ENCODE peak calls at places on chromosomes 12 and 14, in nine cellular contexts. One of them, this sample, is unnamed.

GRCh38 chr12:112855375-112855774 is 51.4 kb upstream of the OAS1 start:
- DNase-seq in CD4-positive, alpha-beta T cell: no peak
- DNase-seq in Calu3: peak
- DNase-seq in IMR-90: no peak
- DNase-seq in GM20000: peak
- DNase-seq in brain microvascular endothelial cell: no peak
- DNase-seq in fibroblast of villous mesenchyme: no peak
- DNase-seq in suprapubic skin: no peak
- DNase-seq in astrocyte of the cerebellum: no peak
- DNase-seq in this sample: no peak

GRCh38 chr12:93072340-93072739 is 143.2 kb upstream of the EEA1 start:
- DNase-seq in CD4-positive, alpha-beta T cell: no peak
- DNase-seq in Calu3: no peak
- DNase-seq in IMR-90: no peak
- DNase-seq in GM20000: no peak
- DNase-seq in brain microvascular endothelial cell: no peak
- DNase-seq in fibroblast of villous mesenchyme: no peak
- DNase-seq in suprapubic skin: no peak
- DNase-seq in astrocyte of the cerebellum: no peak
- DNase-seq in this sample: no peak

GRCh38 chr12:4806439-4807115 is 86.4 kb downstream of the GALNT8 start:
- DNase-seq in CD4-positive, alpha-beta T cell: no peak
- DNase-seq in Calu3: no peak
- DNase-seq in IMR-90: no peak
- DNase-seq in GM20000: no peak
- DNase-seq in brain microvascular endothelial cell: no peak
- DNase-seq in fibroblast of villous mesenchyme: no peak
- DNase-seq in suprapubic skin: no peak
- DNase-seq in astrocyte of the cerebellum: no peak
- DNase-seq in this sample: no peak

GRCh38 chr12:5498081-5498480 is 66.2 kb downstream of the NTF3 start:
- DNase-seq in CD4-positive, alpha-beta T cell: no peak
- DNase-seq in Calu3: no peak
- DNase-seq in IMR-90: peak
- DNase-seq in GM20000: no peak
- DNase-seq in brain microvascular endothelial cell: no peak
- DNase-seq in fibroblast of villous mesenchyme: no peak
- DNase-seq in suprapubic skin: peak
- DNase-seq in astrocyte of the cerebellum: no peak
- DNase-seq in this sample: no peak

GRCh38 chr14:78325911-78326310 is 155.7 kb downstream of the NRXN3 start:
- DNase-seq in CD4-positive, alpha-beta T cell: no peak
- DNase-seq in Calu3: no peak
- DNase-seq in IMR-90: no peak
- DNase-seq in GM20000: no peak
- DNase-seq in brain microvascular endothelial cell: no peak
- DNase-seq in fibroblast of villous mesenchyme: no peak
- DNase-seq in suprapubic skin: no peak
- DNase-seq in astrocyte of the cerebellum: no peak
- DNase-seq in this sample: no peak

GRCh38 chr14:101823511-101824120 is 62.1 kb downstream of the PPP2R5C start:
- DNase-seq in CD4-positive, alpha-beta T cell: peak
- DNase-seq in Calu3: no peak
- DNase-seq in IMR-90: no peak
- DNase-seq in GM20000: no peak
- DNase-seq in brain microvascular endothelial cell: no peak
- DNase-seq in fibroblast of villous mesenchyme: peak
- DNase-seq in suprapubic skin: no peak
- DNase-seq in astrocyte of the cerebellum: no peak
- DNase-seq in this sample: no peak

GRCh38 chr12:65590318-65590717 is 234.0 kb upstream of the HMGA2 start:
- DNase-seq in CD4-positive, alpha-beta T cell: no peak
- DNase-seq in Calu3: no peak
- DNase-seq in IMR-90: no peak
- DNase-seq in GM20000: no peak
- DNase-seq in brain microvascular endothelial cell: no peak
- DNase-seq in fibroblast of villous mesenchyme: no peak
- DNase-seq in suprapubic skin: no peak
- DNase-seq in astrocyte of the cerebellum: no peak
- DNase-seq in this sample: no peak

GRCh38 chr14:55954108-55954507 is 164.1 kb upstream of the PELI2 start:
- DNase-seq in CD4-positive, alpha-beta T cell: no peak
- DNase-seq in Calu3: no peak
- DNase-seq in IMR-90: no peak
- DNase-seq in GM20000: no peak
- DNase-seq in brain microvascular endothelial cell: no peak
- DNase-seq in fibroblast of villous mesenchyme: no peak
- DNase-seq in suprapubic skin: no peak
- DNase-seq in astrocyte of the cerebellum: no peak
- DNase-seq in this sample: no peak

GRCh38 chr12:100926669-100927248 is 132.2 kb downstream of the ANO4 start:
- DNase-seq in CD4-positive, alpha-beta T cell: no peak
- DNase-seq in Calu3: peak
- DNase-seq in IMR-90: peak
- DNase-seq in GM20000: no peak
- DNase-seq in brain microvascular endothelial cell: no peak
- DNase-seq in fibroblast of villous mesenchyme: no peak
- DNase-seq in suprapubic skin: no peak
- DNase-seq in astrocyte of the cerebellum: peak
- DNase-seq in this sample: peak

GRCh38 chr12:12510141-12510540 is 52.5 kb downstream of the DUSP16 start:
- DNase-seq in CD4-positive, alpha-beta T cell: no peak
- DNase-seq in Calu3: no peak
- DNase-seq in IMR-90: peak
- DNase-seq in GM20000: no peak
- DNase-seq in brain microvascular endothelial cell: peak
- DNase-seq in fibroblast of villous mesenchyme: peak
- DNase-seq in suprapubic skin: no peak
- DNase-seq in astrocyte of the cerebellum: no peak
- DNase-seq in this sample: no peak

GRCh38 chr12:41992029-41992428 is 152.6 kb downstream of the GXYLT1 start:
- DNase-seq in CD4-positive, alpha-beta T cell: no peak
- DNase-seq in Calu3: peak
- DNase-seq in IMR-90: no peak
- DNase-seq in GM20000: no peak
- DNase-seq in brain microvascular endothelial cell: no peak
- DNase-seq in fibroblast of villous mesenchyme: no peak
- DNase-seq in suprapubic skin: no peak
- DNase-seq in astrocyte of the cerebellum: no peak
- DNase-seq in this sample: no peak

GRCh38 chr12:87756721-87757120 is 272.5 kb downstream of the C12orf50 start:
- DNase-seq in CD4-positive, alpha-beta T cell: no peak
- DNase-seq in Calu3: no peak
- DNase-seq in IMR-90: peak
- DNase-seq in GM20000: no peak
- DNase-seq in brain microvascular endothelial cell: no peak
- DNase-seq in fibroblast of villous mesenchyme: peak
- DNase-seq in suprapubic skin: no peak
- DNase-seq in astrocyte of the cerebellum: no peak
- DNase-seq in this sample: no peak

DNA sequence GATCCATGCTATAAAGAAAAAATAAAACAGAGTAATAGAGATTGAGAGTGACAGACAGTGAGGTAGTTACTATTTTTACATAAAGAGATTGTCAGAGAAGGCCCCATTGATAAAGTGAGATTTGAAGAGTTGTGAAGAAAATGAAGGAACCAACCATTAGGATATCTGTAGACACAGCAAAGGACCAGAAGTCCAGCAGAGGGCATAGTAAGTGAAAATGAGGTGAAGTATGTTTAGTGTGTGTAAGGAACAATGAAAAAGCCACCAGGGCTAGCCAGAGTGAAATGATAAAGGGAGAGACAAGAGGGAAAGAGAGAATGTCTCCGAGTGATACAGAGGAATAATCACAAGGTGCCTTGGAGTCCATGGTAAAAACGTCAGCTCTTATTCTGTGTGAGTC is 411.0 kb downstream of the NELL2 start:
- DNase-seq in CD4-positive, alpha-beta T cell: no peak
- DNase-seq in Calu3: no peak
- DNase-seq in IMR-90: no peak
- DNase-seq in GM20000: no peak
- DNase-seq in brain microvascular endothelial cell: no peak
- DNase-seq in fibroblast of villous mesenchyme: no peak
- DNase-seq in suprapubic skin: no peak
- DNase-seq in astrocyte of the cerebellum: no peak
- DNase-seq in this sample: no peak
- TF ChIP-seq CTCF in CD4-positive, alpha-beta T cell: no peak
- TF ChIP-seq CTCF in Calu3: no peak
- TF ChIP-seq CTCF in IMR-90: no peak
- TF ChIP-seq CTCF in GM20000: no peak
- TF ChIP-seq CTCF in brain microvascular endothelial cell: peak
- TF ChIP-seq CTCF in fibroblast of villous mesenchyme: no peak
- TF ChIP-seq CTCF in suprapubic skin: no peak
- TF ChIP-seq CTCF in astrocyte of the cerebellum: no peak
- TF ChIP-seq CTCF in this sample: peak

GRCh38 chr12:56153291-56154065 is 1.1 kb downstream of the MYL6B start:
- DNase-seq in CD4-positive, alpha-beta T cell: no peak
- DNase-seq in Calu3: no peak
- DNase-seq in IMR-90: no peak
- DNase-seq in GM20000: no peak
- DNase-seq in brain microvascular endothelial cell: no peak
- DNase-seq in fibroblast of villous mesenchyme: no peak
- DNase-seq in suprapubic skin: no peak
- DNase-seq in astrocyte of the cerebellum: no peak
- DNase-seq in this sample: no peak

GRCh38 chr12:56154818-56155217 is 2.4 kb downstream of the MYL6B start:
- DNase-seq in CD4-positive, alpha-beta T cell: no peak
- DNase-seq in Calu3: no peak
- DNase-seq in IMR-90: no peak
- DNase-seq in GM20000: no peak
- DNase-seq in brain microvascular endothelial cell: no peak
- DNase-seq in fibroblast of villous mesenchyme: no peak
- DNase-seq in suprapubic skin: no peak
- DNase-seq in astrocyte of the cerebellum: no peak
- DNase-seq in this sample: no peak

GRCh38 chr12:56154246-56154771 is 1.9 kb downstream of the MYL6B start:
- DNase-seq in CD4-positive, alpha-beta T cell: no peak
- DNase-seq in Calu3: no peak
- DNase-seq in IMR-90: no peak
- DNase-seq in GM20000: no peak
- DNase-seq in brain microvascular endothelial cell: no peak
- DNase-seq in fibroblast of villous mesenchyme: no peak
- DNase-seq in suprapubic skin: no peak
- DNase-seq in astrocyte of the cerebellum: no peak
- DNase-seq in this sample: no peak

GRCh38 chr12:56157201-56158028 is 744 bp upstream of the MYL6 start:
- DNase-seq in CD4-positive, alpha-beta T cell: peak
- DNase-seq in Calu3: peak
- DNase-seq in IMR-90: peak
- DNase-seq in GM20000: peak
- DNase-seq in brain microvascular endothelial cell: peak
- DNase-seq in fibroblast of villous mesenchyme: peak
- DNase-seq in suprapubic skin: peak
- DNase-seq in astrocyte of the cerebellum: peak
- DNase-seq in this sample: peak

GRCh38 chr12:56155256-56155845 is 2.8 kb upstream of the MYL6 start:
- DNase-seq in CD4-positive, alpha-beta T cell: no peak
- DNase-seq in Calu3: no peak
- DNase-seq in IMR-90: no peak
- DNase-seq in GM20000: no peak
- DNase-seq in brain microvascular endothelial cell: no peak
- DNase-seq in fibroblast of villous mesenchyme: no peak
- DNase-seq in suprapubic skin: no peak
- DNase-seq in astrocyte of the cerebellum: no peak
- DNase-seq in this sample: no peak
- TF ChIP-seq CTCF in CD4-positive, alpha-beta T cell: no peak
- TF ChIP-seq CTCF in Calu3: no peak
- TF ChIP-seq CTCF in IMR-90: no peak
- TF ChIP-seq CTCF in GM20000: no peak
- TF ChIP-seq CTCF in brain microvascular endothelial cell: no peak
- TF ChIP-seq CTCF in fibroblast of villous mesenchyme: no peak
- TF ChIP-seq CTCF in suprapubic skin: no peak
- TF ChIP-seq CTCF in astrocyte of the cerebellum: no peak
- TF ChIP-seq CTCF in this sample: no peak

DNA sequence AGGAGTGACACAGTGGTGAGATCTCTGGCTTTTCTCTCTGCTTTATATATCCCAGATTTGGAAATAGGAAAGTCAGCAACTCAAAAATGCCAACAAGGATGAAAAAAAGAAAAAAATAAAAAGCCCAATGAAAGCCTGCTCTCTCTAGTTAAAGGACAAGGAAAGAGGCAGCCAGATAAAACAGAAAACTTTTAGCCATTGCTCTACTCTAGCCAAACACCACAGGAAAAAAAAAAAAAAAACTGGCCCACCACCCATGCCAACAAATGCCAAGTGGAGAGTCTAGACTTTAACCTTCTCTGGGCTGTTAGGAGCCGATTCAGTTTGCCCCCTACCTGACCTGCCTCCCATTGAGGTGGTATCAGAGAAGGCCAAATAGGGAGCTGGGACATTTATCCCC is 222.3 kb upstream of the TMTC1 start:
- DNase-seq in CD4-positive, alpha-beta T cell: no peak
- DNase-seq in Calu3: no peak
- DNase-seq in IMR-90: no peak
- DNase-seq in GM20000: no peak
- DNase-seq in brain microvascular endothelial cell: no peak
- DNase-seq in fibroblast of villous mesenchyme: no peak
- DNase-seq in suprapubic skin: no peak
- DNase-seq in astrocyte of the cerebellum: no peak
- DNase-seq in this sample: no peak
- TF ChIP-seq CTCF in CD4-positive, alpha-beta T cell: no peak
- TF ChIP-seq CTCF in Calu3: no peak
- TF ChIP-seq CTCF in IMR-90: no peak
- TF ChIP-seq CTCF in GM20000: no peak
- TF ChIP-seq CTCF in brain microvascular endothelial cell: no peak
- TF ChIP-seq CTCF in fibroblast of villous mesenchyme: no peak
- TF ChIP-seq CTCF in suprapubic skin: no peak
- TF ChIP-seq CTCF in astrocyte of the cerebellum: no peak
- TF ChIP-seq CTCF in this sample: no peak

GRCh38 chr12:107525063-107525718 is 160.4 kb upstream of the PWP1 start:
- DNase-seq in CD4-positive, alpha-beta T cell: no peak
- DNase-seq in Calu3: no peak
- DNase-seq in IMR-90: no peak
- DNase-seq in GM20000: no peak
- DNase-seq in brain microvascular endothelial cell: no peak
- DNase-seq in fibroblast of villous mesenchyme: no peak
- DNase-seq in suprapubic skin: no peak
- DNase-seq in astrocyte of the cerebellum: no peak
- DNase-seq in this sample: no peak

GRCh38 chr12:107521826-107522355 is 163.7 kb upstream of the PWP1 start:
- DNase-seq in CD4-positive, alpha-beta T cell: no peak
- DNase-seq in Calu3: no peak
- DNase-seq in IMR-90: no peak
- DNase-seq in GM20000: no peak
- DNase-seq in brain microvascular endothelial cell: no peak
- DNase-seq in fibroblast of villous mesenchyme: no peak
- DNase-seq in suprapubic skin: no peak
- DNase-seq in astrocyte of the cerebellum: no peak
- DNase-seq in this sample: no peak

GRCh38 chr12:107523760-107524558 is 161.6 kb upstream of the PWP1 start:
- DNase-seq in CD4-positive, alpha-beta T cell: no peak
- DNase-seq in Calu3: no peak
- DNase-seq in IMR-90: no peak
- DNase-seq in GM20000: no peak
- DNase-seq in brain microvascular endothelial cell: no peak
- DNase-seq in fibroblast of villous mesenchyme: no peak
- DNase-seq in suprapubic skin: no peak
- DNase-seq in astrocyte of the cerebellum: no peak
- DNase-seq in this sample: no peak

GRCh38 chr12:107519906-107520859 is 165.4 kb upstream of the PWP1 start:
- DNase-seq in CD4-positive, alpha-beta T cell: no peak
- DNase-seq in Calu3: no peak
- DNase-seq in IMR-90: no peak
- DNase-seq in GM20000: no peak
- DNase-seq in brain microvascular endothelial cell: no peak
- DNase-seq in fibroblast of villous mesenchyme: no peak
- DNase-seq in suprapubic skin: no peak
- DNase-seq in astrocyte of the cerebellum: no peak
- DNase-seq in this sample: no peak

GRCh38 chr12:107522692-107523477 is 162.7 kb upstream of the PWP1 start:
- DNase-seq in CD4-positive, alpha-beta T cell: no peak
- DNase-seq in Calu3: no peak
- DNase-seq in IMR-90: no peak
- DNase-seq in GM20000: no peak
- DNase-seq in brain microvascular endothelial cell: no peak
- DNase-seq in fibroblast of villous mesenchyme: no peak
- DNase-seq in suprapubic skin: no peak
- DNase-seq in astrocyte of the cerebellum: no peak
- DNase-seq in this sample: peak
- TF ChIP-seq CTCF in CD4-positive, alpha-beta T cell: no peak
- TF ChIP-seq CTCF in Calu3: no peak
- TF ChIP-seq CTCF in IMR-90: peak
- TF ChIP-seq CTCF in GM20000: no peak
- TF ChIP-seq CTCF in brain microvascular endothelial cell: peak
- TF ChIP-seq CTCF in fibroblast of villous mesenchyme: peak
- TF ChIP-seq CTCF in suprapubic skin: no peak
- TF ChIP-seq CTCF in astrocyte of the cerebellum: peak
- TF ChIP-seq CTCF in this sample: peak

This sample was measured in neural crest cell.